ENCODE peak calls at places on chromosomes 1 and 21, in ten cellular contexts. S, L, Y, O, T, U, B, N, I and E are unnamed samples.

GRCh38 chr1:23193391-23194118 is 23.7 kb downstream of the HTR1D start:
- DNase-seq in S (no peak), L (no peak), Y (no peak), O (no peak), T (no peak), U (no peak), B (no peak), N (no peak), I (no peak), E (no peak)

GRCh38 chr1:147753084-147753483 is 7.3 kb downstream of the GJA5 start:
- DNase-seq in S (no peak), L (no peak), Y (no peak), O (no peak), T (no peak), U (no peak), B (no peak), N (no peak), I (no peak), E (no peak)

GRCh38 chr21:32298658-32299081 is at the start of gene MRAP:
- DNase-seq in S (no peak), L (no peak), Y (no peak), O (no peak), T (no peak), U (no peak), B (no peak), N (no peak), I (no peak), E (no peak)

GRCh38 chr1:184513421-184513820 is 126.6 kb downstream of the C1orf21 start:
- DNase-seq in S (peak; percentile 10), L (no peak), Y (no peak), O (no peak), T (no peak), U (no peak), B (no peak), N (no peak), I (no peak), E (no peak)

GRCh38 chr1:85577421-85578320 is 2.9 kb upstream of the CCN1 start:
- DNase-seq in S (no peak), L (no peak), Y (no peak), O (no peak), T (peak; percentile 89), U (no peak), B (peak; percentile 87), N (no peak), I (no peak), E (no peak)

GRCh38 chr1:20848162-20848561 is 61.1 kb upstream of the HP1BP3 start:
- DNase-seq in S (peak; percentile 49), L (no peak), Y (no peak), O (peak; percentile 61), T (no peak), U (no peak), B (no peak), N (no peak), I (no peak), E (no peak)

GRCh38 chr1:1442069-1442770 is 6.7 kb downstream of the VWA1 start:
- DNase-seq in S (no peak), L (no peak), Y (no peak), O (no peak), T (no peak), U (no peak), B (no peak), N (no peak), I (no peak), E (peak; percentile 15)

GRCh38 chr1:93722081-93723031 is 40.7 kb upstream of the BCAR3 start:
- DNase-seq in S (no peak), L (peak; percentile 47), Y (no peak), O (peak; percentile 59), T (peak; percentile 77), U (peak; percentile 80), B (peak; percentile 59), N (no peak), I (no peak), E (peak; percentile 32)

GRCh38 chr1:56409112-56409691 is 170.2 kb downstream of the PLPP3 start:
- DNase-seq in S (no peak), L (no peak), Y (no peak), O (no peak), T (no peak), U (no peak), B (no peak), N (no peak), I (no peak), E (no peak)